ENCODE peak calls at places on chromosomes 12 and 14, in four cellular contexts. T is CD8-positive, alpha-beta T cell; O is cardiac muscle cell; I is mesenchymal stem cell. Y is an unnamed sample.
A peak's percentile ranks its signal among the peaks of the same experiment; 100 is the strongest.

GRCh38 chr12:62658910-62659309 is 192.3 kb downstream of the MON2 start:
- DNase-seq in T (no peak), O (no peak), I (no peak), Y (no peak)

GRCh38 chr14:89531661-89532335 is 114.8 kb upstream of the FOXN3 start:
- DNase-seq in T (no peak), O (no peak), I (no peak), Y (no peak)

GRCh38 chr12:6341439-6342139 is at the start of gene TNFRSF1A:
- DNase-seq in I (peak; percentile 89), T (peak; percentile 53), O (peak; percentile 93), Y (peak; percentile 76)

GRCh38 chr12:110728628-110729027 is 14.1 kb downstream of the PPP1CC start:
- DNase-seq in T (no peak), O (no peak), I (no peak), Y (no peak)

GRCh38 chr12:57726151-57726883 is 12.2 kb downstream of the AGAP2 start:
- DNase-seq in I (peak; percentile 83), O (peak; percentile 87), T (no peak), Y (peak; percentile 100)

GRCh38 chr12:14871247-14871646 is 14.4 kb downstream of the MGP start:
- DNase-seq in I (no peak), T (no peak), O (no peak), Y (no peak)

GRCh38 chr12:122203301-122203967 is at the start of gene B3GNT4:
- DNase-seq in O (peak; percentile 58), I (peak; percentile 57), T (peak; percentile 62), Y (peak; percentile 50)

GRCh38 chr12:116370886-116371580 is 93.5 kb upstream of the MED13L start:
- DNase-seq in I (peak; percentile 84), O (no peak), T (no peak), Y (peak; percentile 20)

GRCh38 chr14:103140316-103141109 is 17.3 kb downstream of the TNFAIP2 start:
- DNase-seq in T (no peak), I (no peak), O (no peak), Y (no peak)

GRCh38 chr12:54658306-54659264 is 10.4 kb upstream of the DCD start:
- DNase-seq in T (no peak), I (no peak), O (peak; percentile 62), Y (peak; percentile 60)

GRCh38 chr12:85157023-85157626 is 121.0 kb downstream of the LRRIQ1 start:
- DNase-seq in T (no peak), I (no peak), O (no peak), Y (no peak)

GRCh38 chr14:76827696-76828301 is 1.6 kb downstream of the LRRC74A start:
- DNase-seq in T (no peak), O (peak; percentile 65), I (no peak), Y (no peak)

GRCh38 chr12:79515526-79515935 is 175.2 kb downstream of the PAWR start:
- DNase-seq in O (peak; percentile 14), T (no peak), I (no peak), Y (no peak)

GRCh38 chr12:107127482-107128185 is 34.3 kb upstream of the CRY1 start:
- DNase-seq in I (no peak), T (no peak), O (no peak), Y (no peak)

GRCh38 chr12:55996715-55997534 is at the start of gene SUOX:
- DNase-seq in I (peak; percentile 98), O (peak; percentile 99), T (peak; percentile 26), Y (peak; percentile 94)

GRCh38 chr12:132524405-132524804 is 34.5 kb downstream of the FBRSL1 start:
- DNase-seq in T (no peak), I (no peak), O (no peak), Y (no peak)

GRCh38 chr14:80269338-80269935 is 58.1 kb upstream of the DIO2 start:
- DNase-seq in I (peak; percentile 51), T (no peak), O (peak; percentile 78), Y (no peak)

GRCh38 chr14:58637040-58637390 is 747 bp upstream of the DACT1 start:
- DNase-seq in T (no peak), I (peak; percentile 96), O (peak; percentile 83), Y (peak; percentile 27)

GRCh38 chr12:6423267-6424007 is 21.3 kb upstream of the CD27 start:
- DNase-seq in O (peak; percentile 97), T (peak; percentile 81), I (peak; percentile 92), Y (peak; percentile 95)

GRCh38 chr14:104732355-104732804 is 8.4 kb downstream of the ADSS1 start:
- DNase-seq in I (no peak), O (no peak), T (no peak), Y (no peak)

GRCh38 chr14:104732931-104733681 is 9.1 kb downstream of the ADSS1 start:
- DNase-seq in T (no peak), O (no peak), I (no peak), Y (no peak)

GRCh38 chr14:104734991-104735779 is 11.2 kb downstream of the ADSS1 start:
- DNase-seq in I (no peak), T (no peak), O (no peak), Y (no peak)

GRCh38 chr14:104734601-104734990 is 10.6 kb downstream of the ADSS1 start:
- DNase-seq in T (no peak), O (no peak), I (no peak), Y (no peak)

DNA sequence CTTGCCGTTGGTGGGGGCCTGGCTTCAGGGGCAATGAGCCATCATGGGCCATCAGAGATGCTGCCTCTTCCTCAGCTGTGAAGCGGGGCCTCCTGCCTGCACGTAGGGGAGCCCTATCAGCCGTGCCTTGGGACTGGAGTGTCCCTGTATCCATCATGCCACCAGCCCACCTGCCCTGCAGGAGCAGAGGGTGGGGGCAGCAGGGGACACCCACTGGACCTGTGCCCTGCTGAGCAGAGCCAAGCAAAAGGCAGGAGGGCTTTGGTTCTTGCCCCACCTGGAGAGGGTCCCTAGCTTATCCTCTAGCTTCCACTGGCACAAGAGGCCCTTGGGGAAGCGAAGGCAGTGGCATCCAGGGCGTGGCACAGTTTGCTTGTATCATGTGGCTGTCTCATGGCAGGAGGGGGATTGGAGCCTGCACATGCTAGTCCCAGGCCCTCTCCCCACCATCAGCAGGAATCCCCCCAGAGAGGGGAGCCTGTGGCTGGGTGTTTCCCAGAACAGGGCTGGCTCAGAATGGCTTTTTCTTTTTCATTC is 10.1 kb downstream of the ADSS1 start:
- DNase-seq in O (no peak), T (no peak), I (no peak), Y (no peak)
- H3K4me1 ChIP-seq in O (no peaks in the 10 kb centered on the region), T (no peaks in the 10 kb centered on the region), I (peaks cover 12% of the 10 kb centered on the region), Y (no peaks in the 10 kb centered on the region)

GRCh38 chr14:104235686-104236085 is 97.3 kb downstream of the KIF26A start:
- DNase-seq in I (no peak), T (no peak), O (no peak), Y (no peak)
- H3K27ac ChIP-seq in I (no peak overlapping the region), T (no peak overlapping the region), O (no peak overlapping the region), Y (no peak overlapping the region)

DNA sequence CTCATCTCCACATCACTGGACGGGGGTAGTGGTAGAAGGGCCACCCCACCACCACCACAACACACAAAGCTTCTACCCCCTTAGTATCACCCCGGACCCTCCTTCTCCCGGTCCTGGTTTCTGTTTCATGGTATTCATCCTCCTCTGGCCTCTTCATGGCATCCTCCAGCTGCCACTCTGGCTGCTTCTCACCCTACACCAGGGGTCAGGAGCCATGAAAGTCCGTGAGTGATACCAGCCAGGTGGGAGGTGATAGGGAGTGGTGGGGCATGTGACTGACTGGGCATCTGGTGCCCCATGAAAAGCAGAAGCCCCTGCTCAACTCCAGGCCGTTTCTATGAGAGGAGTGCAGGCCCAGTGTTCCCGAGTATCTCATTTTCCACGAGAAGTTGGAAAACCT is 151.4 kb upstream of the HIF1A start:
- DNase-seq in I (no peak), O (no peak), T (no peak), Y (no peak)
- H3K4me1 ChIP-seq in I (peaks cover 15% of the 10 kb centered on the region), O (peaks cover 15% of the 10 kb centered on the region), T (no peaks in the 10 kb centered on the region), Y (peaks cover 29% of the 10 kb centered on the region)

GRCh38 chr12:104589215-104589614 is 132.5 kb downstream of the CHST11 start:
- DNase-seq in O (no peak), I (no peak), T (no peak), Y (no peak)
- H3K27ac ChIP-seq in O (no peak overlapping the region), I (no peak overlapping the region), T (no peak overlapping the region), Y (no peak overlapping the region)

Y was measured in SJCRH30.